ENCODE peak calls at places on chromosomes 6 and 20, in seven cellular contexts. N, S, U, J, C, R and T are unnamed samples.

GRCh38 chr20:57346477-57346876 is 4.6 kb upstream of the RAE1 start:
- DNase-seq in N (peak), S (peak), U (peak), J (peak), C (peak), R (peak), T (peak)

GRCh38 chr6:163825033-163825432 is 410.5 kb downstream of the QKI start:
- DNase-seq in N (peak), S (peak), U (peak), J (no peak), C (no peak), R (no peak), T (no peak)

GRCh38 chr6:74932214-74932923 is 273.5 kb downstream of the COL12A1 start:
- DNase-seq in N (no peak), S (peak), U (peak), J (no peak), C (no peak), R (no peak), T (no peak)

GRCh38 chr20:57747889-57748456 is 38.2 kb upstream of the PMEPA1 start:
- DNase-seq in N (no peak), S (no peak), U (no peak), J (no peak), C (peak), R (no peak), T (no peak)

GRCh38 chr6:44043036-44043478 is 84.2 kb downstream of the MRPL14 start:
- DNase-seq in N (peak), S (no peak), U (no peak), J (no peak), C (peak), R (no peak), T (no peak)

GRCh38 chr6:80618953-80619352 is 512.5 kb downstream of the BCKDHB start:
- DNase-seq in N (peak), S (peak), U (peak), J (no peak), C (no peak), R (peak), T (no peak)

GRCh38 chr20:38155811-38156210 is 9.3 kb downstream of the TGM2 start:
- DNase-seq in N (no peak), S (no peak), U (no peak), J (no peak), C (no peak), R (no peak), T (no peak)

GRCh38 chr20:36266189-36266588 is 29.9 kb downstream of the AAR2 start:
- DNase-seq in N (no peak), S (no peak), U (no peak), J (no peak), C (no peak), R (no peak), T (no peak)

GRCh38 chr6:134797400-134798113 is 152.3 kb downstream of the ALDH8A1 start:
- DNase-seq in N (no peak), S (no peak), U (no peak), J (no peak), C (no peak), R (no peak), T (no peak)

GRCh38 chr6:118501099-118501498 is 47.0 kb upstream of the PLN start:
- DNase-seq in N (no peak), S (no peak), U (no peak), J (no peak), C (no peak), R (no peak), T (no peak)

GRCh38 chr20:58587467-58587866 is 63.6 kb upstream of the STX16 start:
- DNase-seq in N (no peak), S (no peak), U (no peak), J (no peak), C (no peak), R (no peak), T (no peak)

GRCh38 chr6:169162968-169163903 is 90.4 kb downstream of the THBS2 start:
- DNase-seq in N (peak), S (peak), U (peak), J (no peak), C (peak), R (peak), T (no peak)

GRCh38 chr20:41889125-41889870 is 271.1 kb upstream of the CHD6 start:
- DNase-seq in N (no peak), S (peak), U (peak), J (no peak), C (peak), R (no peak), T (no peak)

GRCh38 chr20:17498181-17498580 is 33.0 kb downstream of the BFSP1 start:
- DNase-seq in N (peak), S (peak), U (no peak), J (no peak), C (no peak), R (no peak), T (no peak)

GRCh38 chr6:36809933-36810844 is 29.1 kb downstream of the CPNE5 start:
- DNase-seq in N (no peak), S (peak), U (no peak), J (no peak), C (no peak), R (no peak), T (no peak)

GRCh38 chr6:39451831-39452230 is 129.3 kb upstream of the KCNK16 start:
- DNase-seq in N (peak), S (peak), U (no peak), J (no peak), C (peak), R (no peak), T (peak)

GRCh38 chr20:48801197-48801596 is 26.6 kb downstream of the PREX1 start:
- DNase-seq in N (no peak), S (no peak), U (no peak), J (no peak), C (no peak), R (no peak), T (no peak)

GRCh38 chr6:83258517-83258916 is 65.4 kb downstream of the RWDD2A start:
- DNase-seq in N (no peak), S (peak), U (peak), J (no peak), C (no peak), R (no peak), T (no peak)

GRCh38 chr6:4133941-4134838 is 1.2 kb downstream of the ECI2 start:
- DNase-seq in N (peak), S (peak), U (peak), J (peak), C (no peak), R (no peak), T (peak)

GRCh38 chr6:35668096-35668495 is 20.6 kb downstream of the FKBP5 start:
- DNase-seq in N (no peak), S (no peak), U (no peak), J (no peak), C (no peak), R (no peak), T (no peak)

GRCh38 chr6:161696828-161697227 is 423.0 kb upstream of the AGPAT4 start:
- DNase-seq in N (peak), S (no peak), U (no peak), J (no peak), C (no peak), R (no peak), T (no peak)

GRCh38 chr6:166958926-166959861 is 2.8 kb upstream of the RNASET2 start:
- DNase-seq in N (peak), S (no peak), U (peak), J (no peak), C (no peak), R (no peak), T (peak)

GRCh38 chr6:117270121-117270959 is 5.0 kb downstream of the VGLL2 start:
- DNase-seq in N (peak), S (peak), U (peak), J (no peak), C (no peak), R (no peak), T (peak)

GRCh38 chr20:57947421-57948176 is 237.8 kb upstream of the PMEPA1 start:
- DNase-seq in N (peak), S (no peak), U (no peak), J (no peak), C (no peak), R (peak), T (no peak)

GRCh38 chr6:157966597-157966977 is 15.1 kb upstream of the SYNJ2 start:
- DNase-seq in N (no peak), S (no peak), U (no peak), J (no peak), C (no peak), R (no peak), T (no peak)

GRCh38 chr6:76275746-76276145 is 203.3 kb upstream of the IMPG1 start:
- DNase-seq in N (no peak), S (no peak), U (no peak), J (peak), C (no peak), R (no peak), T (no peak)

GRCh38 chr6:139940741-139941712 is 566.6 kb upstream of the CITED2 start:
- DNase-seq in N (no peak), S (peak), U (peak), J (peak), C (no peak), R (no peak), T (no peak)

GRCh38 chr6:61134028-61134427 is 1152.0 kb downstream of the KHDRBS2 start:
- DNase-seq in N (no peak), S (no peak), U (no peak), J (no peak), C (no peak), R (no peak), T (no peak)

GRCh38 chr6:43368517-43369160 is 808 bp downstream of the ZNF318 start:
- DNase-seq in N (peak), S (peak), U (peak), J (peak), C (peak), R (no peak), T (peak)

GRCh38 chr6:33204415-33205171 is at the start of gene HSD17B8:
- DNase-seq in N (peak), S (peak), U (peak), J (peak), C (peak), R (no peak), T (peak)

GRCh38 chr20:49539481-49540231 is 28.3 kb downstream of the PTGIS start:
- DNase-seq in N (no peak), S (no peak), U (no peak), J (no peak), C (no peak), R (no peak), T (no peak)

GRCh38 chr6:20403766-20404640 is 2.3 kb downstream of the E2F3 start:
- DNase-seq in N (peak), S (peak), U (peak), J (no peak), C (peak), R (no peak), T (peak)

GRCh38 chr20:45387274-45387673 is 9.1 kb upstream of the TP53TG5 start:
- DNase-seq in N (no peak), S (no peak), U (no peak), J (peak), C (no peak), R (no peak), T (no peak)

GRCh38 chr6:113732384-113732966 is 124.7 kb upstream of the MARCKS start:
- DNase-seq in N (peak), S (peak), U (peak), J (no peak), C (no peak), R (no peak), T (no peak)

GRCh38 chr6:140032177-140032576 is 657.7 kb upstream of the CITED2 start:
- DNase-seq in N (peak), S (peak), U (no peak), J (no peak), C (no peak), R (no peak), T (no peak)

GRCh38 chr6:143592335-143592734 is 80.8 kb upstream of the FUCA2 start:
- DNase-seq in N (peak), S (peak), U (no peak), J (no peak), C (peak), R (no peak), T (no peak)

GRCh38 chr6:64100702-64101101 is 465.1 kb downstream of the PHF3 start:
- DNase-seq in N (no peak), S (no peak), U (no peak), J (peak), C (no peak), R (no peak), T (no peak)

GRCh38 chr6:1641391-1641790 is 31.7 kb downstream of the FOXC1 start:
- DNase-seq in N (no peak), S (peak), U (no peak), J (no peak), C (no peak), R (no peak), T (no peak)

DNA sequence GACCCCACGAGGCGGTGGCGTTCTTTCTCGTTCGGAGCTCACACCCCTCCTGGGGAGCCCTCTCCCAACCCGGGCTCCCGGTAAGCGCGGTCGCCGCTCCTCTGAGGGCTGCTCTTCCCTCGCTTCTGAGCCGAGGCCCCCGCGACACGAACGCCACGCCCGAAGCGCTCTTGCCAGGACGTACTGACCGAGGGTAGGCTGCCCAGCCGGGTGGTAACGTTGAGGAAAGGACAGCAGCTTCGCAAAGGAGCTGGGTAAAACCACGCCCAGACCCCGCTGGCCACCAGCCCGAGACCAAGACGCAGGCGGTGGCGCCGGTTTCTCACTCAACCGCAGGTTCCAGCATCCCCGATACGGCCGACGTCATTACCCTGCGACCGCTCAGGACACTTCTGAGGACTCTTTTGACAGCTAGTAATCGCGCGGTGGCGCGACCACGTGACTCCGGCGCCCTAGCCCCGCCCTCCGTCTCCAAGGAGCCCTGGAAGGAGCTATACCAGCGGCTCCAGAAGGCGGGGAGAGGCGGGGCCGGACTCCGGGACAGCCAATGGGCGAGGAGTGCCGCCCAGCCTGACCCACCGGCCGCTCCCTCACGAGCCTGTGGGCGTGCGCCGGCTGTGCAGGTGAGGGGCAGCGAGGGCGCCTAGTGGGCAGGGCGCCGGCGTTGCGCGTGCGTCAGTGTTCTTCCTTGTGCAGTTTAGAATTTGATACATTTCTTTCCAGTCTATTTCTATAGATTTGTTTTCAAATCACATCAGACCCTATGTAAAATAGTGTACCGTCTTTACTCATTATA is 4.0 kb upstream of the GZF1 start:
- DNase-seq in N (peak), S (peak), U (peak), J (peak), C (peak), R (peak), T (peak)
- TF ChIP-seq CTCF in N (no peak), S (no peak), U (no peak), J (no peak), C (no peak), R (no peak), T (no peak)

GRCh38 chr6:92777146-92777740 is 642.1 kb downstream of the EPHA7 start:
- DNase-seq in N (peak), S (peak), U (peak), J (peak), C (peak), R (no peak), T (no peak)
- TF ChIP-seq CTCF in N (peak), S (peak), U (peak), J (peak), C (no peak), R (no peak), T (peak)

GRCh38 chr6:14040042-14040441 is 77.5 kb upstream of the CD83 start:
- DNase-seq in N (no peak), S (no peak), U (no peak), J (no peak), C (no peak), R (no peak), T (no peak)
- TF ChIP-seq CTCF in N (no peak), S (no peak), U (no peak), J (no peak), C (no peak), R (no peak), T (no peak)

GRCh38 chr20:60569116-60569515 is 610.9 kb downstream of the CDH26 start:
- DNase-seq in N (no peak), S (no peak), U (no peak), J (no peak), C (no peak), R (no peak), T (no peak)

GRCh38 chr20:60572991-60573390 is 614.8 kb downstream of the CDH26 start:
- DNase-seq in N (peak), S (no peak), U (no peak), J (no peak), C (no peak), R (no peak), T (no peak)
- TF ChIP-seq CTCF in N (no peak), S (no peak), U (no peak), J (no peak), C (no peak), R (no peak), T (no peak)

GRCh38 chr6:8494730-8495129 is 59.4 kb upstream of the SLC35B3 start:
- DNase-seq in N (no peak), S (no peak), U (no peak), J (peak), C (no peak), R (no peak), T (no peak)

DNA sequence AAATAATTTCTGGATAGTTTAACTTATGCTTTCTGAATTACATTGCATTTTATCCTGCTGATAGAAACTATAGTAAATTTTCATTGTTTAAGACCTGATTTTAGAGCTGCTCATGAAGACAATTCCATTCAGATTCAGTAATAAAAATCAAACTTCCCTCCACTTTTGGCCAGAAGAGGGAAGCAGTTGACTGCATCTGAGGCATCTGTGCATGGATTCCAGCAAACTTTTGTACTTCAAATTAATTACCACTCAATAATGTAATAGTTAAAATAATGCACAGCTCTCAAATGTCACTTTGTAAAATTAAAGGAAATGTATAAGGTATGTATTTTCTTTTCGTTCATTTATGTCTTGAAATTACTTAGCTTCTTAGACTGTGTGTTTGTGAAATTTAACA is 64.2 kb upstream of the SLC35B3 start:
- DNase-seq in N (no peak), S (peak), U (peak), J (no peak), C (peak), R (no peak), T (no peak)
- TF ChIP-seq CTCF in N (no peak), S (peak), U (no peak), J (peak), C (peak), R (peak), T (no peak)

GRCh38 chr6:54248319-54248718 is 59.9 kb upstream of the TINAG start:
- DNase-seq in N (no peak), S (no peak), U (no peak), J (no peak), C (no peak), R (no peak), T (no peak)

GRCh38 chr6:54245265-54245664 is 63.0 kb upstream of the TINAG start:
- DNase-seq in N (no peak), S (no peak), U (no peak), J (no peak), C (no peak), R (no peak), T (no peak)

GRCh38 chr6:54248994-54249393 is 59.2 kb upstream of the TINAG start:
- DNase-seq in N (no peak), S (no peak), U (no peak), J (no peak), C (no peak), R (no peak), T (no peak)

GRCh38 chr6:54243699-54244098 is 64.5 kb upstream of the TINAG start:
- DNase-seq in N (no peak), S (no peak), U (no peak), J (no peak), C (no peak), R (no peak), T (no peak)

DNA sequence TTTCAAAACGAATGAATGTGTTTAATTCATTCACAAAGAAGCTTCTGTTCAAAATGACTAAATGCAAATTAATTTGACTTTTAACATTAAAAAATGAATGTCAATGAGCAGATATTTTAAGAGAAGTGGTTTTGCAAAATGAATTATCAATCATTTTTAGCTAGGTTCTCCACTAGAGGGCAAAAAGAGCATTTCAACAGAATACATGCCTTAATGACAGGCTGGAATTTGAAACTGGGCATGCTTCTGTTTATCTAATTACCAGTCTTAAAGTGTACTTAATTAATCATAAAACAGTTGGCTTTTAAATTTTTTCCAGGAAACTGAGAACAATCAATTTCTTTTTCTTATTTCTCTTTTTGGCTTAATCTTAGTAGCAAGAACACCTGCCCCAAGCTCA is 63.8 kb upstream of the TINAG start:
- DNase-seq in N (peak), S (peak), U (peak), J (peak), C (peak), R (no peak), T (peak)
- TF ChIP-seq CTCF in N (peak), S (peak), U (peak), J (peak), C (peak), R (peak), T (peak)